ENCODE peak calls at places on chromosomes 11 and 22, in four cellular contexts. H is ELR; U is stimulated activated CD4-positive, alpha-beta T cell treated with anti-CD3 and anti-CD28 coated beads, Interleukin-1b, Interleukin-23, amount 100 ng/mL, for 4 hours; C is AG10803. W is an unnamed sample.

GRCh38 chr22:29205598-29206371 is at the start of gene EMID1:
- DNase-seq in C (no peak), H (peak; percentile 23), U (no peak), W (no peak)

GRCh38 chr11:47412152-47412746 is 3.9 kb downstream of the SLC39A13 start:
- DNase-seq in U (no peak), C (peak; percentile 39), H (peak; percentile 64), W (peak; percentile 39)

GRCh38 chr11:23653071-23653675 is 792.9 kb upstream of the CCDC179 start:
- DNase-seq in H (no peak), U (no peak), C (no peak), W (no peak)

GRCh38 chr11:110755961-110756360 is 43.7 kb upstream of the ARHGAP20 start:
- DNase-seq in U (no peak), H (no peak), C (no peak), W (no peak)

GRCh38 chr22:36753120-36753802 is 22.7 kb downstream of the IFT27 start:
- DNase-seq in H (no peak), C (no peak), U (no peak), W (no peak)

GRCh38 chr11:78202733-78203167 is 14.0 kb downstream of the USP35 start:
- DNase-seq in U (peak; percentile 37), C (no peak), H (no peak), W (no peak)

GRCh38 chr11:93905384-93905783 is 55.0 kb upstream of the VSTM5 start:
- DNase-seq in U (no peak), H (peak; percentile 78), C (peak; percentile 88), W (peak; percentile 80)

GRCh38 chr22:49532831-49533802 is 294.6 kb downstream of the BRD1 start:
- DNase-seq in C (no peak), H (no peak), U (no peak), W (no peak)

GRCh38 chr11:72718101-72718501 is 34.1 kb downstream of the ARAP1 start:
- DNase-seq in C (no peak), U (no peak), H (no peak), W (no peak)

GRCh38 chr22:29112680-29113079 is 39.8 kb downstream of the KREMEN1 start:
- DNase-seq in U (no peak), C (peak; percentile 50), H (no peak), W (no peak)

GRCh38 chr11:120622189-120622912 is 110.8 kb downstream of the GRIK4 start:
- DNase-seq in H (no peak), U (no peak), C (peak; percentile 12), W (no peak)

GRCh38 chr11:13923182-13923581 is 39.3 kb upstream of the SPON1 start:
- DNase-seq in C (no peak), U (no peak), H (no peak), W (no peak)

GRCh38 chr11:32435947-32436750 is 810 bp upstream of the WT1 start:
- DNase-seq in H (no peak), U (no peak), C (no peak), W (no peak)